ENCODE peak calls at places on chromosomes 12 and 14, in seven cellular contexts. C is NCI-H510A; N is activated CD4-positive, alpha-beta T cell treated with anti-CD3 and anti-CD28 coated beads, Interleukin-2, amount 10 ng/mL, durations not matched to agents 7 days and 5 days; Y is skeletal muscle cell; S is C1 segment of cervical spinal cord; I is activated CD8-positive, alpha-beta memory T cell treated with anti-CD3 and anti-CD28 coated beads, Interleukin-2, amount 50 U/mL, for 4 hours; K is osteoblast. W is an unnamed sample.

GRCh38 chr14:56207626-56208297 is 89.6 kb downstream of the PELI2 start:
- DNase-seq in C (peak; percentile 65), N (no peak), Y (no peak), S (no peak), I (no peak), K (no peak), W (no peak)

GRCh38 chr12:104734541-104735075 is 223.5 kb downstream of the SLC41A2 start:
- DNase-seq in C (no peak), N (no peak), Y (no peak), S (no peak), I (no peak), K (no peak), W (peak; percentile 22)

GRCh38 chr12:30835216-30835615 is 80.5 kb upstream of the CAPRIN2 start:
- DNase-seq in C (no peak), N (no peak), Y (no peak), S (no peak), I (no peak), K (no peak), W (no peak)

GRCh38 chr12:2382391-2383155 is 329.8 kb downstream of the CACNA1C start:
- DNase-seq in C (no peak), N (no peak), Y (no peak), S (no peak), I (no peak), K (no peak), W (no peak)

GRCh38 chr12:46089414-46090162 is 99.2 kb upstream of the SCAF11 start:
- DNase-seq in C (no peak), N (no peak), Y (no peak), S (no peak), I (no peak), K (no peak), W (no peak)

GRCh38 chr12:126233625-126234024 is 1168.4 kb downstream of the AACS start:
- DNase-seq in C (no peak), N (no peak), Y (no peak), S (no peak), I (no peak), K (no peak), W (no peak)

GRCh38 chr14:73599494-73599893 is 7.8 kb downstream of the ACOT4 start:
- DNase-seq in C (no peak), N (no peak), Y (no peak), S (no peak), I (no peak), K (no peak), W (no peak)

GRCh38 chr12:53645191-53645590 is 19.0 kb upstream of the ATF7 start:
- DNase-seq in C (no peak), N (no peak), Y (no peak), S (no peak), I (no peak), K (no peak), W (no peak)

GRCh38 chr14:81211844-81212243 is 8.9 kb downstream of the GTF2A1 start:
- DNase-seq in C (no peak), N (peak; percentile 53), Y (no peak), S (peak; percentile 4), I (peak; percentile 36), K (no peak), W (no peak)

GRCh38 chr12:56601503-56601902 is 28.6 kb downstream of the BAZ2A start:
- DNase-seq in C (no peak), N (peak; percentile 40), Y (no peak), S (no peak), I (peak; percentile 28), K (no peak), W (no peak)

GRCh38 chr12:81347404-81347803 is 269.5 kb downstream of the ACSS3 start:
- DNase-seq in C (no peak), N (no peak), Y (no peak), S (no peak), I (no peak), K (no peak), W (no peak)